ENCODE peak calls at places on chromosome 15, in six cellular contexts. K, I, X, U, L and V are unnamed samples.

GRCh38 chr15:82138306-82138705 is 92.5 kb upstream of the MEX3B start:
- DNase-seq in L (no peak), K (no peak), U (no peak), X (no peak), I (no peak), V (no peak)

GRCh38 chr15:86919581-86919980 is 839.9 kb downstream of the AGBL1 start:
- DNase-seq in K (no peak), I (no peak), L (no peak), U (no peak), X (no peak), V (no peak)

GRCh38 chr15:86839502-86839901 is 759.8 kb downstream of the AGBL1 start:
- DNase-seq in X (no peak), L (no peak), K (no peak), I (no peak), U (no peak), V (no peak)

GRCh38 chr15:60913901-60914300 is 315.2 kb downstream of the RORA start:
- DNase-seq in U (no peak), L (no peak), I (no peak), K (no peak), X (no peak), V (no peak)

GRCh38 chr15:31487811-31488436 is 161.3 kb downstream of the KLF13 start:
- DNase-seq in K (peak; percentile 10), X (no peak), I (no peak), L (no peak), U (no peak), V (no peak)

GRCh38 chr15:101428758-101429157 is 60.7 kb downstream of the PCSK6 start:
- DNase-seq in U (no peak), I (no peak), K (no peak), L (no peak), X (no peak), V (no peak)

GRCh38 chr15:29736012-29736744 is 86.1 kb downstream of the TJP1 start:
- DNase-seq in L (no peak), U (no peak), K (no peak), X (no peak), I (no peak), V (peak; percentile 55)

GRCh38 chr15:100247228-100248225 is 94.2 kb downstream of the ADAMTS17 start:
- DNase-seq in U (no peak), L (no peak), X (no peak), K (no peak), I (no peak), V (no peak)

GRCh38 chr15:38549222-38549621 is 15.4 kb downstream of the RASGRP1 start:
- DNase-seq in L (no peak), X (no peak), U (no peak), I (no peak), K (no peak), V (no peak)

GRCh38 chr15:39756806-39757522 is 25.7 kb downstream of the FSIP1 start:
- DNase-seq in U (no peak), X (peak; percentile 23), L (peak; percentile 85), K (peak; percentile 51), I (peak; percentile 88), V (peak; percentile 81)

GRCh38 chr15:68292157-68292781 is 14.7 kb downstream of the FEM1B start:
- DNase-seq in U (no peak), I (no peak), L (no peak), X (no peak), K (no peak), V (no peak)

GRCh38 chr15:100902436-100903190 is 16.5 kb upstream of the LRRK1 start:
- DNase-seq in L (no peak), K (peak; percentile 83), I (no peak), X (no peak), U (peak; percentile 83), V (peak; percentile 79)

GRCh38 chr15:62928242-62928995 is 114.1 kb upstream of the TPM1 start:
- DNase-seq in U (peak; percentile 55), I (no peak), L (no peak), K (no peak), X (no peak), V (peak; percentile 93)

GRCh38 chr15:92448370-92448769 is 54.7 kb downstream of the ST8SIA2 start:
- DNase-seq in I (no peak), K (no peak), U (no peak), L (no peak), X (no peak), V (no peak)

GRCh38 chr15:90257776-90258175 is 7.7 kb upstream of the NGRN start:
- DNase-seq in X (no peak), U (no peak), L (no peak), I (no peak), K (no peak), V (no peak)

GRCh38 chr15:71133734-71134464 is 18.6 kb downstream of the THSD4 start:
- DNase-seq in K (peak; percentile 29), L (no peak), X (no peak), I (no peak), U (peak; percentile 67), V (no peak)

GRCh38 chr15:71137138-71137518 is 21.9 kb downstream of the THSD4 start:
- DNase-seq in X (no peak), I (no peak), L (no peak), K (no peak), U (no peak), V (no peak)

GRCh38 chr15:71139264-71139663 is 24.0 kb downstream of the THSD4 start:
- DNase-seq in K (no peak), U (no peak), I (no peak), X (no peak), L (no peak), V (no peak)

GRCh38 chr15:71138473-71138872 is 23.2 kb downstream of the THSD4 start:
- DNase-seq in K (no peak), U (no peak), X (no peak), L (no peak), I (no peak), V (no peak)

GRCh38 chr15:71136159-71137137 is 21.2 kb downstream of the THSD4 start:
- DNase-seq in U (no peak), I (peak; percentile 37), X (no peak), K (no peak), L (no peak), V (peak; percentile 81)
- TF ChIP-seq CTCF in U (no peak), I (peak; percentile 5), X (no peak), K (no peak), L (no peak), V (peak; percentile 15)

DNA sequence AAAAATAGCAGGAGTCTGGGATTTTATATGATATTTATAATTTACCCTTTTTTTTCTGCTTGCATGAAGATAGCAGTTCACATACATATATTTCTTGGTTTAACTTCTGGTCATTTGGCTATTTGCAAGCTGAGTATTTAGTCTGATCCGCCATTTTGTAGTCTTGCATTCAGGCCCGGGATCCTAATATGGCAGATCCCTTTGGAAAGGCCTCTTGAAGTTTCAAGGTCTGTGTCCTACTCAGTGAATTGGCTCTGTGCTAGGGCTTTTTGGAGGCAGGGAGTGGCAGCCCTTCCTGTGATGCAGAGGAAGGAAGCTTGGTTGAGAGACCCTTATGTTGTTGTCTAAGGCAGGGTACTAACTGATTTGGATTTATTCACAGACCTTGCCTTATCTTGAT is 2.9 kb downstream of the SNRPN start:
- DNase-seq in I (peak; percentile 42), K (peak; percentile 22), U (no peak), L (peak; percentile 31), X (no peak), V (no peak)
- H3K4me3 ChIP-seq in I (peak overlapping the region; percentile 77), K (no peak overlapping the region), U (no peak overlapping the region), L (peak overlapping the region; percentile 77), X (no peak overlapping the region), V (no peak overlapping the region)

GRCh38 chr15:80660114-80660513 is 35.0 kb upstream of the ABHD17C start:
- DNase-seq in K (peak; percentile 35), I (peak; percentile 79), X (no peak), U (no peak), L (peak; percentile 64), V (peak; percentile 40)
- TF ChIP-seq CTCF in K (no peak), I (peak; percentile 83), X (no peak), U (peak; percentile 25), L (peak; percentile 58), V (peak; percentile 65)

GRCh38 chr15:55709458-55709857 is 33.5 kb downstream of the PRTG start:
- DNase-seq in K (no peak), U (no peak), X (no peak), L (no peak), I (no peak), V (no peak)

GRCh38 chr15:55707523-55707922 is 35.4 kb downstream of the PRTG start:
- DNase-seq in L (no peak), K (no peak), U (no peak), I (no peak), X (no peak), V (no peak)

GRCh38 chr15:55710286-55710685 is 32.7 kb downstream of the PRTG start:
- DNase-seq in K (no peak), I (no peak), U (no peak), X (no peak), L (no peak), V (no peak)

GRCh38 chr15:55708720-55709119 is 34.2 kb downstream of the PRTG start:
- DNase-seq in U (no peak), K (no peak), I (no peak), X (no peak), L (no peak), V (no peak)

GRCh38 chr15:55707985-55708384 is 35.0 kb downstream of the PRTG start:
- DNase-seq in L (no peak), I (no peak), K (no peak), U (no peak), X (no peak), V (no peak)
- H3K4me3 ChIP-seq in L (no peak overlapping the region), I (no peak overlapping the region), K (no peak overlapping the region), U (no peak overlapping the region), X (no peak overlapping the region), V (no peak overlapping the region)

GRCh38 chr15:66696770-66697169 is 5.3 kb upstream of the SMAD6 start:
- DNase-seq in I (no peak), U (no peak), X (no peak), L (no peak), K (no peak), V (no peak)
- TF ChIP-seq CTCF in I (no peak), U (no peak), X (no peak), L (no peak), K (no peak), V (no peak)

GRCh38 chr15:22951031-22951380 is 29.2 kb downstream of the CYFIP1 start:
- DNase-seq in K (no peak), L (no peak), I (no peak), X (no peak), U (no peak), V (no peak)
- H3K4me3 ChIP-seq in K (peak overlapping the region; percentile 21), L (no peak overlapping the region), I (no peak overlapping the region), X (no peak overlapping the region), U (no peak overlapping the region), V (no peak overlapping the region)